ENCODE peak calls at places on chromosomes 13 and 19, in seven cellular contexts. One of them, this sample, is unnamed.

GRCh38 chr19:8208119-8208709 is 956 bp upstream of the CERS4 start:
- DNase-seq in stimulated activated CD8-positive, alpha-beta memory T cell treated with anti-CD3 and anti-CD28 coated beads, Interleukin-7, amount 100 ng/mL, for 1 hour: no peak
- DNase-seq in T-helper 1 cell: no peak
- DNase-seq in tibial artery: no peak
- DNase-seq in activated T-helper 2 cell treated with anti-CD3 and anti-CD28 coated beads, Interferon-gamma antibody, Interleukin-2, Interleukin-4, amounts not matched to agents 10 μg/mL and 5 μg/mL and 100 μg/mL, durations not matched to agents 14 hours and 24 hours and 36 hours: no peak
- DNase-seq in activated CD4-positive, alpha-beta T cell treated with anti-CD3 and anti-CD28 coated beads for 1 hour: no peak
- DNase-seq in NCI-H187: no peak
- DNase-seq in this sample: peak; percentile 70

GRCh38 chr13:110413311-110414040 is 106.4 kb downstream of the COL4A2 start:
- DNase-seq in stimulated activated CD8-positive, alpha-beta memory T cell treated with anti-CD3 and anti-CD28 coated beads, Interleukin-7, amount 100 ng/mL, for 1 hour: no peak
- DNase-seq in T-helper 1 cell: no peak
- DNase-seq in tibial artery: no peak
- DNase-seq in activated T-helper 2 cell treated with anti-CD3 and anti-CD28 coated beads, Interferon-gamma antibody, Interleukin-2, Interleukin-4, amounts not matched to agents 10 μg/mL and 5 μg/mL and 100 μg/mL, durations not matched to agents 14 hours and 24 hours and 36 hours: no peak
- DNase-seq in activated CD4-positive, alpha-beta T cell treated with anti-CD3 and anti-CD28 coated beads for 1 hour: no peak
- DNase-seq in NCI-H187: no peak
- DNase-seq in this sample: no peak

GRCh38 chr13:75231235-75231634 is 250.7 kb downstream of the TBC1D4 start:
- DNase-seq in stimulated activated CD8-positive, alpha-beta memory T cell treated with anti-CD3 and anti-CD28 coated beads, Interleukin-7, amount 100 ng/mL, for 1 hour: no peak
- DNase-seq in T-helper 1 cell: no peak
- DNase-seq in tibial artery: no peak
- DNase-seq in activated T-helper 2 cell treated with anti-CD3 and anti-CD28 coated beads, Interferon-gamma antibody, Interleukin-2, Interleukin-4, amounts not matched to agents 10 μg/mL and 5 μg/mL and 100 μg/mL, durations not matched to agents 14 hours and 24 hours and 36 hours: no peak
- DNase-seq in activated CD4-positive, alpha-beta T cell treated with anti-CD3 and anti-CD28 coated beads for 1 hour: no peak
- DNase-seq in NCI-H187: no peak
- DNase-seq in this sample: no peak

GRCh38 chr13:43116242-43116641 is 92.9 kb downstream of the DNAJC15 start:
- DNase-seq in stimulated activated CD8-positive, alpha-beta memory T cell treated with anti-CD3 and anti-CD28 coated beads, Interleukin-7, amount 100 ng/mL, for 1 hour: no peak
- DNase-seq in T-helper 1 cell: no peak
- DNase-seq in tibial artery: no peak
- DNase-seq in activated T-helper 2 cell treated with anti-CD3 and anti-CD28 coated beads, Interferon-gamma antibody, Interleukin-2, Interleukin-4, amounts not matched to agents 10 μg/mL and 5 μg/mL and 100 μg/mL, durations not matched to agents 14 hours and 24 hours and 36 hours: no peak
- DNase-seq in activated CD4-positive, alpha-beta T cell treated with anti-CD3 and anti-CD28 coated beads for 1 hour: no peak
- DNase-seq in NCI-H187: no peak
- DNase-seq in this sample: no peak

GRCh38 chr19:43468354-43469159 is 3.1 kb upstream of the LYPD3 start:
- DNase-seq in stimulated activated CD8-positive, alpha-beta memory T cell treated with anti-CD3 and anti-CD28 coated beads, Interleukin-7, amount 100 ng/mL, for 1 hour: no peak
- DNase-seq in T-helper 1 cell: no peak
- DNase-seq in tibial artery: no peak
- DNase-seq in activated T-helper 2 cell treated with anti-CD3 and anti-CD28 coated beads, Interferon-gamma antibody, Interleukin-2, Interleukin-4, amounts not matched to agents 10 μg/mL and 5 μg/mL and 100 μg/mL, durations not matched to agents 14 hours and 24 hours and 36 hours: no peak
- DNase-seq in activated CD4-positive, alpha-beta T cell treated with anti-CD3 and anti-CD28 coated beads for 1 hour: no peak
- DNase-seq in NCI-H187: no peak
- DNase-seq in this sample: no peak

GRCh38 chr13:47326061-47326460 is 429.2 kb upstream of the HTR2A start:
- DNase-seq in stimulated activated CD8-positive, alpha-beta memory T cell treated with anti-CD3 and anti-CD28 coated beads, Interleukin-7, amount 100 ng/mL, for 1 hour: no peak
- DNase-seq in T-helper 1 cell: no peak
- DNase-seq in tibial artery: no peak
- DNase-seq in activated T-helper 2 cell treated with anti-CD3 and anti-CD28 coated beads, Interferon-gamma antibody, Interleukin-2, Interleukin-4, amounts not matched to agents 10 μg/mL and 5 μg/mL and 100 μg/mL, durations not matched to agents 14 hours and 24 hours and 36 hours: no peak
- DNase-seq in activated CD4-positive, alpha-beta T cell treated with anti-CD3 and anti-CD28 coated beads for 1 hour: no peak
- DNase-seq in NCI-H187: no peak
- DNase-seq in this sample: no peak

GRCh38 chr13:27535546-27535945 is 84.8 kb downstream of the LNX2 start:
- DNase-seq in stimulated activated CD8-positive, alpha-beta memory T cell treated with anti-CD3 and anti-CD28 coated beads, Interleukin-7, amount 100 ng/mL, for 1 hour: no peak
- DNase-seq in T-helper 1 cell: no peak
- DNase-seq in tibial artery: no peak
- DNase-seq in activated T-helper 2 cell treated with anti-CD3 and anti-CD28 coated beads, Interferon-gamma antibody, Interleukin-2, Interleukin-4, amounts not matched to agents 10 μg/mL and 5 μg/mL and 100 μg/mL, durations not matched to agents 14 hours and 24 hours and 36 hours: no peak
- DNase-seq in activated CD4-positive, alpha-beta T cell treated with anti-CD3 and anti-CD28 coated beads for 1 hour: no peak
- DNase-seq in NCI-H187: no peak
- DNase-seq in this sample: no peak

GRCh38 chr19:48975947-48976847 is 11.1 kb downstream of the FTL start:
- DNase-seq in stimulated activated CD8-positive, alpha-beta memory T cell treated with anti-CD3 and anti-CD28 coated beads, Interleukin-7, amount 100 ng/mL, for 1 hour: no peak
- DNase-seq in T-helper 1 cell: no peak
- DNase-seq in tibial artery: no peak
- DNase-seq in activated T-helper 2 cell treated with anti-CD3 and anti-CD28 coated beads, Interferon-gamma antibody, Interleukin-2, Interleukin-4, amounts not matched to agents 10 μg/mL and 5 μg/mL and 100 μg/mL, durations not matched to agents 14 hours and 24 hours and 36 hours: no peak
- DNase-seq in activated CD4-positive, alpha-beta T cell treated with anti-CD3 and anti-CD28 coated beads for 1 hour: no peak
- DNase-seq in NCI-H187: peak; percentile 49
- DNase-seq in this sample: no peak

GRCh38 chr19:8239528-8240273 is 30.5 kb downstream of the CERS4 start:
- DNase-seq in stimulated activated CD8-positive, alpha-beta memory T cell treated with anti-CD3 and anti-CD28 coated beads, Interleukin-7, amount 100 ng/mL, for 1 hour: no peak
- DNase-seq in T-helper 1 cell: no peak
- DNase-seq in tibial artery: no peak
- DNase-seq in activated T-helper 2 cell treated with anti-CD3 and anti-CD28 coated beads, Interferon-gamma antibody, Interleukin-2, Interleukin-4, amounts not matched to agents 10 μg/mL and 5 μg/mL and 100 μg/mL, durations not matched to agents 14 hours and 24 hours and 36 hours: no peak
- DNase-seq in activated CD4-positive, alpha-beta T cell treated with anti-CD3 and anti-CD28 coated beads for 1 hour: no peak
- DNase-seq in NCI-H187: no peak
- DNase-seq in this sample: no peak

GRCh38 chr19:18194208-18194530 is 1.2 kb downstream of the MPV17L2 start:
- DNase-seq in stimulated activated CD8-positive, alpha-beta memory T cell treated with anti-CD3 and anti-CD28 coated beads, Interleukin-7, amount 100 ng/mL, for 1 hour: no peak
- DNase-seq in T-helper 1 cell: no peak
- DNase-seq in tibial artery: no peak
- DNase-seq in activated T-helper 2 cell treated with anti-CD3 and anti-CD28 coated beads, Interferon-gamma antibody, Interleukin-2, Interleukin-4, amounts not matched to agents 10 μg/mL and 5 μg/mL and 100 μg/mL, durations not matched to agents 14 hours and 24 hours and 36 hours: no peak
- DNase-seq in activated CD4-positive, alpha-beta T cell treated with anti-CD3 and anti-CD28 coated beads for 1 hour: no peak
- DNase-seq in NCI-H187: no peak
- DNase-seq in this sample: no peak

GRCh38 chr13:29999492-30000372 is 149.3 kb upstream of the UBL3 start:
- DNase-seq in stimulated activated CD8-positive, alpha-beta memory T cell treated with anti-CD3 and anti-CD28 coated beads, Interleukin-7, amount 100 ng/mL, for 1 hour: no peak
- DNase-seq in T-helper 1 cell: no peak
- DNase-seq in tibial artery: no peak
- DNase-seq in activated T-helper 2 cell treated with anti-CD3 and anti-CD28 coated beads, Interferon-gamma antibody, Interleukin-2, Interleukin-4, amounts not matched to agents 10 μg/mL and 5 μg/mL and 100 μg/mL, durations not matched to agents 14 hours and 24 hours and 36 hours: no peak
- DNase-seq in activated CD4-positive, alpha-beta T cell treated with anti-CD3 and anti-CD28 coated beads for 1 hour: no peak
- DNase-seq in NCI-H187: no peak
- DNase-seq in this sample: no peak